ENCODE peak calls at places on chromosomes 5 and 9, in six cellular contexts. One of them, this sample, is unnamed.

GRCh38 chr5:112247930-112248329 is 171.1 kb downstream of the EPB41L4A start:
- DNase-seq in SK-N-SH: no peak
- DNase-seq in IMR-90: no peak
- DNase-seq in GM12878: no peak
- DNase-seq in K562: no peak
- DNase-seq in HepG2: no peak
- DNase-seq in this sample: no peak

GRCh38 chr9:37026936-37027581 is 7.0 kb downstream of the PAX5 start:
- DNase-seq in K562: no peak
- DNase-seq in GM12878: no peak
- DNase-seq in HepG2: no peak
- DNase-seq in IMR-90: no peak
- DNase-seq in SK-N-SH: no peak
- DNase-seq in this sample: no peak

GRCh38 chr9:117938896-117939295 is 234.7 kb downstream of the TLR4 start:
- DNase-seq in GM12878: no peak
- DNase-seq in HepG2: no peak
- DNase-seq in SK-N-SH: no peak
- DNase-seq in K562: no peak
- DNase-seq in IMR-90: no peak
- DNase-seq in this sample: no peak

GRCh38 chr9:95058795-95059386 is 258.6 kb downstream of the FANCC start:
- DNase-seq in HepG2: no peak
- DNase-seq in GM12878: no peak
- DNase-seq in SK-N-SH: no peak
- DNase-seq in K562: no peak
- DNase-seq in IMR-90: peak; percentile 70
- DNase-seq in this sample: no peak

GRCh38 chr5:181181650-181182565 is 23.1 kb downstream of the TRIM7 start:
- DNase-seq in HepG2: peak; percentile 74
- DNase-seq in K562: no peak
- DNase-seq in SK-N-SH: peak; percentile 71
- DNase-seq in IMR-90: peak; percentile 65
- DNase-seq in GM12878: no peak
- DNase-seq in this sample: peak; percentile 89

GRCh38 chr5:67998709-67999251 is 216.8 kb upstream of the PIK3R1 start:
- DNase-seq in K562: no peak
- DNase-seq in SK-N-SH: peak; percentile 24
- DNase-seq in IMR-90: peak; percentile 38
- DNase-seq in GM12878: no peak
- DNase-seq in HepG2: no peak
- DNase-seq in this sample: no peak

GRCh38 chr5:178787889-178788288 is 57.4 kb upstream of the ZNF354A start:
- DNase-seq in IMR-90: no peak
- DNase-seq in K562: no peak
- DNase-seq in HepG2: no peak
- DNase-seq in SK-N-SH: no peak
- DNase-seq in GM12878: no peak
- DNase-seq in this sample: no peak

GRCh38 chr5:152271420-152271819 is 133.7 kb downstream of the NMUR2 start:
- DNase-seq in K562: no peak
- DNase-seq in SK-N-SH: no peak
- DNase-seq in GM12878: peak; percentile 8
- DNase-seq in IMR-90: no peak
- DNase-seq in HepG2: peak; percentile 23
- DNase-seq in this sample: peak; percentile 1

GRCh38 chr9:7163957-7164356 is 406.2 kb downstream of the KDM4C start:
- DNase-seq in GM12878: no peak
- DNase-seq in K562: no peak
- DNase-seq in SK-N-SH: no peak
- DNase-seq in IMR-90: no peak
- DNase-seq in HepG2: no peak
- DNase-seq in this sample: no peak

GRCh38 chr5:91797581-91797980 is 414.5 kb upstream of the ARRDC3 start:
- DNase-seq in IMR-90: no peak
- DNase-seq in GM12878: no peak
- DNase-seq in SK-N-SH: no peak
- DNase-seq in K562: no peak
- DNase-seq in HepG2: no peak
- DNase-seq in this sample: no peak
- TF ChIP-seq RFX5 in IMR-90: no peak
- TF ChIP-seq RFX5 in GM12878: no peak
- TF ChIP-seq RFX5 in SK-N-SH: no peak
- TF ChIP-seq RFX5 in K562: no peak
- TF ChIP-seq RFX5 in HepG2: no peak
- TF ChIP-seq RFX5 in this sample: no peak

GRCh38 chr5:108564441-108564840 is 182.5 kb upstream of the FBXL17 start:
- DNase-seq in GM12878: no peak
- DNase-seq in K562: no peak
- DNase-seq in SK-N-SH: no peak
- DNase-seq in HepG2: no peak
- DNase-seq in IMR-90: no peak
- DNase-seq in this sample: no peak
- TF ChIP-seq SMC3 in GM12878: no peak
- TF ChIP-seq SMC3 in K562: no peak
- TF ChIP-seq SMC3 in SK-N-SH: no peak
- TF ChIP-seq SMC3 in HepG2: no peak
- TF ChIP-seq SMC3 in IMR-90: no peak
- TF ChIP-seq SMC3 in this sample: no peak

GRCh38 chr9:129276486-129277260 is 98.6 kb upstream of the IER5L start:
- DNase-seq in K562: no peak
- DNase-seq in GM12878: no peak
- DNase-seq in IMR-90: no peak
- DNase-seq in SK-N-SH: no peak
- DNase-seq in HepG2: no peak
- DNase-seq in this sample: no peak

GRCh38 chr9:129275626-129276247 is 97.7 kb upstream of the IER5L start:
- DNase-seq in IMR-90: peak; percentile 11
- DNase-seq in K562: no peak
- DNase-seq in SK-N-SH: no peak
- DNase-seq in HepG2: no peak
- DNase-seq in GM12878: no peak
- DNase-seq in this sample: no peak

GRCh38 chr9:129281506-129282145 is 103.6 kb upstream of the IER5L start:
- DNase-seq in K562: no peak
- DNase-seq in GM12878: no peak
- DNase-seq in IMR-90: no peak
- DNase-seq in SK-N-SH: no peak
- DNase-seq in HepG2: no peak
- DNase-seq in this sample: no peak

GRCh38 chr9:129280236-129281231 is 102.5 kb upstream of the IER5L start:
- DNase-seq in K562: no peak
- DNase-seq in SK-N-SH: peak; percentile 38
- DNase-seq in GM12878: no peak
- DNase-seq in IMR-90: no peak
- DNase-seq in HepG2: no peak
- DNase-seq in this sample: no peak

DNA sequence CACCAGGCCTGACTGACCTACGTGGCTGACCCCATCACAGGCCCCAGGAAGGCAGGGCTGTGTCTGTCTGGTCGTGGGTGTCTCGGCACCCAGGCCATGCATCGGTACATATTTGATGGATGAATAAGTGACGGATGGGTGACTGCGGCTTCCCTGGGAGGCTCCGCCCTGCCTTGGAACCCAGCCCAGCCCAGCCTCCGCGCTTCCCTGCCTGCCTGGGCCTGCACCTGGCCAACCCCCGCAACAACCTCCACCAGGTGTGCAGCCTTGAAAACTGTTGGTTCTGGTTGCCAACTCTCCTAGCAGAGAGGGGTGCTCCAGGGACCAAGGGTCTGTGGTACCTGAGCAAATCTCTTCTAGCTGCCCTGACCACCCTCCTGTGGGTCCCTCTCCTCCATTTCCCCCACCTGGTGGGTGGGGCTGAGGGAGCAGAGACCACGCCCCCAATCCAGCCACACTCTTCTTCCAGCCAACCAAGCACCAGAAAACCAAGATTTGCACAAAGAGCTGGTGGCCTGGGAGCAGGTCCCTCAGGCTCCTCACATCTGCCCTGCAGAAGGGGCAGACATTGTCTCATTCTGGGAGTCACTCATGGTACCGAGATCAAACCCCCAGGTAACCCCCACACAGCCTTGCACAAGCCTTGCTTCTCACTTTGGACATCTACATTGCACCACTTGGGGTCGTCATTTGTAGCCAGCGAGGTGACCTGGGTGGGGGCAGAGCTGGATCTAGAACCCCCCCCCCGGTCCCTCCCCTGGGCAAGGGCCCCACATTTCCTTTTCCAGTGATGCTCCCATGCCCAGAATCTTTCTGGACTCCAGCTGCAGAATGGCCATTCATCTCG is 100.6 kb upstream of the IER5L start:
- DNase-seq in GM12878: no peak
- DNase-seq in SK-N-SH: no peak
- DNase-seq in IMR-90: no peak
- DNase-seq in K562: peak; percentile 54
- DNase-seq in HepG2: no peak
- DNase-seq in this sample: peak; percentile 36
- TF ChIP-seq RFX5 in GM12878: no peak
- TF ChIP-seq RFX5 in SK-N-SH: no peak
- TF ChIP-seq RFX5 in IMR-90: no peak
- TF ChIP-seq RFX5 in K562: no peak
- TF ChIP-seq RFX5 in HepG2: no peak
- TF ChIP-seq RFX5 in this sample: no peak

GRCh38 chr5:196350-196749 is 5.1 kb downstream of the LRRC14B start:
- DNase-seq in IMR-90: no peak
- DNase-seq in HepG2: no peak
- DNase-seq in SK-N-SH: no peak
- DNase-seq in K562: no peak
- DNase-seq in GM12878: no peak
- DNase-seq in this sample: no peak

GRCh38 chr5:192970-193831 is 1.9 kb downstream of the LRRC14B start:
- DNase-seq in HepG2: no peak
- DNase-seq in IMR-90: no peak
- DNase-seq in GM12878: no peak
- DNase-seq in K562: no peak
- DNase-seq in SK-N-SH: no peak
- DNase-seq in this sample: no peak

GRCh38 chr5:195401-196160 is 4.3 kb downstream of the LRRC14B start:
- DNase-seq in SK-N-SH: no peak
- DNase-seq in HepG2: no peak
- DNase-seq in GM12878: no peak
- DNase-seq in IMR-90: no peak
- DNase-seq in K562: peak; percentile 54
- DNase-seq in this sample: no peak

GRCh38 chr5:194102-194501 is 2.8 kb downstream of the LRRC14B start:
- DNase-seq in HepG2: no peak
- DNase-seq in GM12878: no peak
- DNase-seq in SK-N-SH: no peak
- DNase-seq in IMR-90: no peak
- DNase-seq in K562: no peak
- DNase-seq in this sample: no peak

GRCh38 chr5:194603-195209 is 3.4 kb downstream of the LRRC14B start:
- DNase-seq in HepG2: no peak
- DNase-seq in IMR-90: no peak
- DNase-seq in SK-N-SH: no peak
- DNase-seq in GM12878: no peak
- DNase-seq in K562: no peak
- DNase-seq in this sample: no peak
- TF ChIP-seq SMC3 in HepG2: no peak
- TF ChIP-seq SMC3 in IMR-90: no peak
- TF ChIP-seq SMC3 in SK-N-SH: no peak
- TF ChIP-seq SMC3 in GM12878: no peak
- TF ChIP-seq SMC3 in K562: no peak
- TF ChIP-seq SMC3 in this sample: no peak

GRCh38 chr9:19050637-19051591 is 1.7 kb downstream of the RRAGA start:
- DNase-seq in SK-N-SH: no peak
- DNase-seq in GM12878: no peak
- DNase-seq in HepG2: peak; percentile 70
- DNase-seq in IMR-90: no peak
- DNase-seq in K562: no peak
- DNase-seq in this sample: no peak
- TF ChIP-seq RFX5 in SK-N-SH: no peak
- TF ChIP-seq RFX5 in GM12878: no peak
- TF ChIP-seq RFX5 in HepG2: no peak
- TF ChIP-seq RFX5 in IMR-90: no peak
- TF ChIP-seq RFX5 in K562: no peak
- TF ChIP-seq RFX5 in this sample: no peak

This sample was measured in A549.